ENCODE peak calls at places on chromosomes 4 and X, in nine cellular contexts. D is retina; M is C1 segment of cervical spinal cord; N is left lung; S is naive thymus-derived CD4-positive, alpha-beta T cell; U is stimulated activated CD4-positive, alpha-beta T cell treated with anti-CD3 and anti-CD28 coated beads, Interleukin-4, amount 100 ng/mL, for 1 hour; Q is fibroblast of villous mesenchyme; Y is Caco-2; I is AG08395. X is an unnamed sample.

GRCh38 chrX:17022205-17022604 is 75.7 kb downstream of the REPS2 start:
- DNase-seq in D (no peak), M (no peak), N (no peak), S (no peak), U (no peak), Q (peak; percentile 61), Y (no peak), I (peak; percentile 14), X (no peak)

GRCh38 chrX:120147537-120147936 is 10.9 kb upstream of the RHOXF2 start:
- DNase-seq in D (no peak), M (no peak), N (no peak), S (no peak), U (no peak), Q (no peak), Y (no peak), I (no peak), X (no peak)

GRCh38 chrX:71117358-71117757 is 1.0 kb upstream of the MED12 start:
- DNase-seq in D (no peak), M (no peak), N (no peak), S (no peak), U (no peak), Q (no peak), Y (no peak), I (no peak), X (no peak)

GRCh38 chr4:137905930-137906329 is 336.2 kb downstream of the SLC7A11 start:
- DNase-seq in D (no peak), M (no peak), N (no peak), S (no peak), U (no peak), Q (no peak), Y (no peak), I (peak; percentile 3), X (no peak)

GRCh38 chrX:3175659-3176438 is 134.6 kb downstream of the ARSF start:
- DNase-seq in D (no peak), M (no peak), N (no peak), S (no peak), U (no peak), Q (peak; percentile 87), Y (peak; percentile 29), I (peak; percentile 48), X (peak; percentile 65)

GRCh38 chr4:184850431-184851199 is 24.8 kb upstream of the ACSL1 start:
- DNase-seq in D (no peak), M (no peak), N (peak; percentile 58), S (no peak), U (no peak), Q (no peak), Y (no peak), I (no peak), X (no peak)

GRCh38 chrX:1397001-1397400 is 5.1 kb upstream of the SLC25A6 start:
- DNase-seq in D (no peak), M (no peak), N (peak; percentile 55), S (no peak), U (no peak), Q (no peak), Y (no peak), I (no peak), X (no peak)

GRCh38 chrX:14676431-14676830 is 147.1 kb downstream of the GLRA2 start:
- DNase-seq in D (no peak), M (no peak), N (no peak), S (no peak), U (no peak), Q (peak; percentile 11), Y (no peak), I (no peak), X (peak; percentile 51)

GRCh38 chr4:163332526-163333405 is at the start of gene NPY1R:
- DNase-seq in D (peak; percentile 95), M (peak; percentile 61), N (peak; percentile 80), S (no peak), U (peak; percentile 15), Q (peak; percentile 81), Y (peak; percentile 76), I (peak; percentile 78), X (peak; percentile 87)

GRCh38 chrX:20951016-20951795 is 423.0 kb upstream of the CNKSR2 start:
- DNase-seq in D (no peak), M (no peak), N (no peak), S (no peak), U (no peak), Q (no peak), Y (no peak), I (no peak), X (no peak)

GRCh38 chr4:1169691-1170096 is 2.7 kb downstream of the SPON2 start:
- DNase-seq in D (no peak), M (no peak), N (peak; percentile 74), S (no peak), U (no peak), Q (no peak), Y (peak; percentile 32), I (no peak), X (peak; percentile 10)

GRCh38 chrX:31500920-31501319 is 429.1 kb upstream of the FTHL17 start:
- DNase-seq in D (no peak), M (no peak), N (no peak), S (no peak), U (no peak), Q (no peak), Y (no peak), I (no peak), X (no peak)

GRCh38 chr4:85737254-85737653 is 262.3 kb downstream of the ARHGAP24 start:
- DNase-seq in D (no peak), M (no peak), N (no peak), S (no peak), U (no peak), Q (no peak), Y (no peak), I (no peak), X (no peak)

GRCh38 chr4:109432203-109432602 is 1.4 kb upstream of the SEC24B start:
- DNase-seq in D (no peak), M (no peak), N (no peak), S (no peak), U (no peak), Q (no peak), Y (no peak), I (no peak), X (no peak)

GRCh38 chr4:161926033-161926828 is 237.6 kb downstream of the FSTL5 start:
- DNase-seq in D (no peak), M (no peak), N (no peak), S (no peak), U (no peak), Q (no peak), Y (no peak), I (no peak), X (no peak)

GRCh38 chrX:129933700-129934099 is 27.7 kb downstream of the UTP14A start:
- DNase-seq in D (no peak), M (no peak), N (no peak), S (no peak), U (no peak), Q (no peak), Y (no peak), I (no peak), X (no peak)